ENCODE peak calls at places on chromosomes 13 and 19, in six cellular contexts. One of them, this sample, is unnamed.

GRCh38 chr19:55959996-55960675 is 12.5 kb downstream of the NLRP8 start:
- DNase-seq in fibroblast of lung: no peak
- DNase-seq in mammary epithelial cell: no peak
- DNase-seq in amniotic stem cell: no peak
- DNase-seq in NCI-H524: no peak
- DNase-seq in midbrain: no peak
- DNase-seq in this sample: no peak

GRCh38 chr19:18741124-18741493 is 50.0 kb downstream of the COMP start:
- DNase-seq in fibroblast of lung: no peak
- DNase-seq in mammary epithelial cell: no peak
- DNase-seq in amniotic stem cell: no peak
- DNase-seq in NCI-H524: no peak
- DNase-seq in midbrain: no peak
- DNase-seq in this sample: no peak

GRCh38 chr13:113209336-113209879 is at the start of gene CUL4A:
- DNase-seq in fibroblast of lung: peak
- DNase-seq in mammary epithelial cell: peak
- DNase-seq in amniotic stem cell: peak
- DNase-seq in NCI-H524: peak
- DNase-seq in midbrain: peak
- DNase-seq in this sample: peak

GRCh38 chr19:45323671-45324081 is 1.0 kb upstream of the CKM start:
- DNase-seq in fibroblast of lung: no peak
- DNase-seq in mammary epithelial cell: no peak
- DNase-seq in amniotic stem cell: no peak
- DNase-seq in NCI-H524: no peak
- DNase-seq in midbrain: no peak
- DNase-seq in this sample: no peak

GRCh38 chr13:105346141-105346766 is 1189.2 kb downstream of the EFNB2 start:
- DNase-seq in fibroblast of lung: peak
- DNase-seq in mammary epithelial cell: peak
- DNase-seq in amniotic stem cell: peak
- DNase-seq in NCI-H524: no peak
- DNase-seq in midbrain: no peak
- DNase-seq in this sample: peak

GRCh38 chr13:40665061-40665753 is 1.2 kb downstream of the FOXO1 start:
- DNase-seq in fibroblast of lung: no peak
- DNase-seq in mammary epithelial cell: peak
- DNase-seq in amniotic stem cell: no peak
- DNase-seq in NCI-H524: no peak
- DNase-seq in midbrain: peak
- DNase-seq in this sample: no peak

GRCh38 chr19:17721821-17722220 is 2.5 kb downstream of the MAP1S start:
- DNase-seq in fibroblast of lung: no peak
- DNase-seq in mammary epithelial cell: peak
- DNase-seq in amniotic stem cell: no peak
- DNase-seq in NCI-H524: no peak
- DNase-seq in midbrain: peak
- DNase-seq in this sample: peak

GRCh38 chr13:100349594-100349993 is 239.0 kb downstream of the GGACT start:
- DNase-seq in fibroblast of lung: no peak
- DNase-seq in mammary epithelial cell: no peak
- DNase-seq in amniotic stem cell: no peak
- DNase-seq in NCI-H524: no peak
- DNase-seq in midbrain: no peak
- DNase-seq in this sample: no peak

This sample was measured in AG08396.